ENCODE peak calls at places on chromosomes 4 and X, in five cellular contexts. W is left lung, U is OCI-LY7, S is body of pancreas, E is esophagus squamous epithelium. T is an unnamed sample.

GRCh38 chr4:5635826-5636196 is 72.5 kb downstream of the EVC2 start:
- DNase-seq in S (no peak), U (no peak), W (no peak), E (no peak), T (no peak)

GRCh38 chrX:69535661-69536060 is 31.5 kb downstream of the NALF2 start:
- DNase-seq in W (no peak), S (no peak), U (no peak), E (no peak), T (no peak)

GRCh38 chr4:7394681-7395451 is 39.9 kb downstream of the PSAPL1 start:
- DNase-seq in S (no peak), W (peak; percentile 19), E (no peak), U (no peak), T (peak; percentile 26)

GRCh38 chr4:170089743-170090666 is at the start of gene AADAT:
- DNase-seq in S (peak; percentile 78), E (no peak), U (no peak), W (peak; percentile 76), T (peak; percentile 90)

GRCh38 chr4:85778809-85779124 is 303.8 kb downstream of the ARHGAP24 start:
- DNase-seq in E (no peak), W (no peak), U (peak; percentile 48), S (no peak), T (no peak)

GRCh38 chr4:7013171-7013570 is 30.0 kb upstream of the TADA2B start:
- DNase-seq in S (no peak), U (no peak), W (no peak), E (no peak), T (no peak)

GRCh38 chr4:1380368-1381151 is 25.7 kb downstream of the NKX1-1 start:
- DNase-seq in U (no peak), W (no peak), S (no peak), E (no peak), T (no peak)

GRCh38 chrX:15579778-15580747 is 20.7 kb downstream of the ACE2 start:
- DNase-seq in W (no peak), U (no peak), E (no peak), S (peak; percentile 19), T (no peak)

GRCh38 chr4:1403591-1404572 is 2.4 kb downstream of the NKX1-1 start:
- DNase-seq in S (no peak), U (no peak), E (no peak), W (peak; percentile 21), T (no peak)

GRCh38 chrX:121581885-121582284 is 534.5 kb downstream of the GLUD2 start:
- DNase-seq in E (no peak), U (no peak), W (no peak), S (no peak), T (no peak)

GRCh38 chr4:2247128-2248043 is 5.5 kb upstream of the HAUS3 start:
- DNase-seq in E (no peak), U (no peak), W (no peak), S (no peak), T (no peak)

GRCh38 chr4:81652069-81652478 is 180.4 kb upstream of the RASGEF1B start:
- DNase-seq in E (no peak), U (no peak), W (no peak), S (no peak), T (no peak)

GRCh38 chr4:8117278-8117682 is 41.3 kb downstream of the ABLIM2 start:
- DNase-seq in W (no peak), U (peak; percentile 88), E (no peak), S (peak; percentile 74), T (peak; percentile 49)

GRCh38 chrX:14886252-14886651 is 13.0 kb downstream of the MOSPD2 start:
- DNase-seq in S (no peak), W (no peak), E (no peak), U (no peak), T (no peak)

GRCh38 chr4:26729027-26729426 is 131.6 kb upstream of the STIM2 start:
- DNase-seq in U (no peak), W (no peak), S (no peak), E (no peak), T (peak; percentile 64)

GRCh38 chr4:110049951-110050925 is 137.6 kb downstream of the EGF start:
- DNase-seq in E (no peak), S (peak; percentile 44), U (peak; percentile 58), W (no peak), T (peak; percentile 39)

GRCh38 chrX:68725966-68726365 is 78.5 kb downstream of the STARD8 start:
- DNase-seq in W (peak; percentile 10), E (no peak), U (no peak), S (no peak), T (no peak)

GRCh38 chrX:26952213-26952612 is 510.9 kb downstream of the PPP4R3C start:
- DNase-seq in S (no peak), E (no peak), U (no peak), W (no peak), T (no peak)

GRCh38 chr4:14856076-14856926 is 146.0 kb upstream of the CPEB2 start:
- DNase-seq in W (peak; percentile 86), U (no peak), E (peak; percentile 12), S (peak; percentile 66), T (no peak)

GRCh38 chr4:68693325-68694075 is 23.0 kb upstream of the UGT2B15 start:
- DNase-seq in U (no peak), S (no peak), W (no peak), E (no peak), T (peak; percentile 90)

GRCh38 chrX:14697453-14697852 is 168.1 kb downstream of the GLRA2 start:
- DNase-seq in E (no peak), U (peak; percentile 19), S (peak; percentile 21), W (no peak), T (peak; percentile 46)

GRCh38 chrX:106716463-106716862 is 10.0 kb upstream of the RNF128 start:
- DNase-seq in U (no peak), E (no peak), W (no peak), S (no peak), T (no peak)

GRCh38 chr4:153465583-153465921 is 608 bp upstream of the TMEM131L start:
- DNase-seq in U (peak; percentile 85), E (peak; percentile 23), S (peak; percentile 78), W (peak; percentile 51), T (peak; percentile 64)

GRCh38 chrX:23578079-23578478 is 89.2 kb upstream of the PRDX4 start:
- DNase-seq in S (no peak), W (no peak), U (no peak), E (no peak), T (no peak)

GRCh38 chrX:106038625-106039024 is at the start of gene SERPINA7:
- DNase-seq in E (no peak), S (no peak), U (no peak), W (no peak), T (no peak)

GRCh38 chr4:180134116-180134866 is 2108.9 kb upstream of the TENM3 start:
- DNase-seq in W (no peak), E (no peak), U (no peak), S (peak; percentile 26), T (no peak)

GRCh38 chr4:145694929-145695328 is 15.0 kb downstream of the C4orf51 start:
- DNase-seq in W (no peak), U (no peak), E (no peak), S (no peak), T (no peak)

GRCh38 chrX:69959712-69960111 is 90.0 kb downstream of the AWAT2 start:
- DNase-seq in U (no peak), E (no peak), W (no peak), S (no peak), T (no peak)

GRCh38 chrX:50988649-50989048 is 78.1 kb downstream of the BMP15 start:
- DNase-seq in U (peak; percentile 11), S (peak; percentile 11), W (no peak), E (no peak), T (peak; percentile 33)

GRCh38 chrX:154378799-154379568 is at the start of gene EMD:
- DNase-seq in S (peak; percentile 99), W (peak; percentile 97), U (peak; percentile 97), E (peak; percentile 95), T (peak; percentile 97)

GRCh38 chr4:112664611-112665010 is 27.7 kb downstream of the LARP7 start:
- DNase-seq in S (no peak), E (no peak), W (no peak), U (no peak), T (no peak)

GRCh38 chr4:119682080-119682479 is 53.5 kb upstream of the PDE5A start:
- DNase-seq in W (no peak), E (no peak), U (no peak), S (no peak), T (no peak)

GRCh38 chr4:150332961-150333360 is 249.0 kb upstream of the MAB21L2 start:
- DNase-seq in U (no peak), E (no peak), W (no peak), S (no peak), T (no peak)

GRCh38 chr4:130197946-130198345 is 1102.0 kb downstream of the C4orf33 start:
- DNase-seq in W (no peak), S (no peak), U (no peak), E (no peak), T (no peak)

GRCh38 chrX:68658530-68658929 is 11.1 kb downstream of the STARD8 start:
- DNase-seq in W (no peak), E (no peak), S (peak; percentile 37), U (no peak), T (no peak)

GRCh38 chrX:45842916-45843315 is 642.2 kb upstream of the DIPK2B start:
- DNase-seq in S (no peak), W (no peak), U (no peak), E (no peak), T (no peak)
- H3K4me1 ChIP-seq in S (no peaks in the 10 kb centered on the region), W (no peaks in the 10 kb centered on the region), U (no peaks in the 10 kb centered on the region), E (no peaks in the 10 kb centered on the region), T (no peaks in the 10 kb centered on the region)

GRCh38 chr4:38279650-38280322 is 319.6 kb downstream of the PTTG2 start:
- DNase-seq in S (no peak), U (no peak), W (no peak), E (no peak), T (peak; percentile 76)
- H3K4me3 ChIP-seq in S (no peak overlapping the region), U (no peak overlapping the region), W (no peak overlapping the region), E (no peak overlapping the region), T (no peak overlapping the region)

GRCh38 chrX:40552768-40553167 is 28.0 kb upstream of the ATP6AP2 start:
- DNase-seq in U (peak; percentile 14), E (no peak), S (no peak), W (no peak), T (peak; percentile 33)
- TF ChIP-seq CTCF in U (peak; percentile 41), E (no peak), S (no peak), W (no peak), T (no peak)

DNA sequence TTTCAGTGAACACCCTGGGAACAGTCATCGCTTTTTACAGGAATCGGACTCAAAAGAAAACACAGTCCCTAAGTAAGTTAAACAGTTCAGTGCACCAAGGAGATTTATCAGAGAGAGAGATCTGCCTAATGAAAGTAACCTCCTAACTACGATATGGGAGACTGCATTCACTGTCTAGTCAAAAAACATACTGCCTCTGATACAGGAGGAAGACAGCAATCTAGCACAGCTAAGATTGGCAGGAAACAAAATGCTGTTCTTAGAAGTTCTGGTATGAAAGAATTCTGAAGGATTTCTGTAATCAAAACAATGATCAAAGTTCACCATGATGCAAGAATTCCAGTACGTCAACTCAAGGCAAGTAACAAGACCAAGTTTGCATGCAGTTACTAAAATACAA is 92.8 kb downstream of the MAML3 start:
- DNase-seq in U (no peak), S (no peak), E (no peak), W (no peak), T (peak; percentile 41)
- H3K4me1 ChIP-seq in U (no peaks in the 10 kb centered on the region), S (peaks cover 30% of the 10 kb centered on the region), E (no peaks in the 10 kb centered on the region), W (peaks cover 37% of the 10 kb centered on the region), T (peaks cover 61% of the 10 kb centered on the region)